ENCODE peak calls at places on chromosomes 16 and 17, in eight cellular contexts. A, F, Y, N, Z, B, H and C are unnamed samples.

GRCh38 chr17:35244345-35245195 is 1.7 kb downstream of the SLFN5 start:
- DNase-seq in A (peak), F (peak), Y (peak), N (peak), Z (peak), B (peak), H (peak), C (peak)

GRCh38 chr16:11315499-11315898 is 29.8 kb upstream of the RMI2 start:
- DNase-seq in A (no peak), F (peak), Y (no peak), N (no peak), Z (no peak), B (no peak), H (no peak), C (no peak)

GRCh38 chr17:76354317-76354729 is 607 bp upstream of the PRPSAP1 start:
- DNase-seq in A (no peak), F (no peak), Y (no peak), N (no peak), Z (no peak), B (no peak), H (no peak), C (no peak)

GRCh38 chr17:4950075-4950756 is 703 bp upstream of the ENO3 start:
- DNase-seq in A (peak), F (no peak), Y (peak), N (no peak), Z (no peak), B (peak), H (peak), C (peak)

GRCh38 chr16:28192811-28193529 is 18.8 kb downstream of the XPO6 start:
- DNase-seq in A (peak), F (no peak), Y (no peak), N (no peak), Z (no peak), B (peak), H (no peak), C (peak)

GRCh38 chr17:5877948-5878347 is 192.2 kb upstream of the WSCD1 start:
- DNase-seq in A (no peak), F (no peak), Y (no peak), N (no peak), Z (peak), B (no peak), H (no peak), C (no peak)

GRCh38 chr16:79608976-79609375 is 8.4 kb upstream of the MAF start:
- DNase-seq in A (no peak), F (no peak), Y (no peak), N (no peak), Z (no peak), B (no peak), H (no peak), C (no peak)

GRCh38 chr16:64253114-64253513 is 868.7 kb downstream of the CDH11 start:
- DNase-seq in A (no peak), F (no peak), Y (no peak), N (no peak), Z (no peak), B (no peak), H (peak), C (no peak)